ENCODE peak calls at places on chromosomes 6 and 20, in ten cellular contexts. One of them, this sample, is unnamed.

GRCh38 chr20:11687546-11688292 is 230.0 kb upstream of the BTBD3 start:
- DNase-seq in glutamatergic neuron: no peak
- DNase-seq in GM13976: no peak
- DNase-seq in HS-5: no peak
- DNase-seq in kidney epithelial cell: peak; percentile 69
- DNase-seq in activated CD8-positive, alpha-beta memory T cell treated with anti-CD3 and anti-CD28 coated beads, Interleukin-2, amount 10 ng/mL, durations not matched to agents 7 days and 5 days: no peak
- DNase-seq in HEK293T: no peak
- DNase-seq in iris pigment epithelial cell: no peak
- DNase-seq in RPMI8226: no peak
- DNase-seq in iPS DF 19.7: no peak
- DNase-seq in this sample: no peak

GRCh38 chr6:106790146-106790770 is 160.9 kb downstream of the QRSL1 start:
- DNase-seq in glutamatergic neuron: no peak
- DNase-seq in activated CD8-positive, alpha-beta memory T cell treated with anti-CD3 and anti-CD28 coated beads, Interleukin-2, amount 10 ng/mL, durations not matched to agents 7 days and 5 days: no peak
- DNase-seq in RPMI8226: no peak
- DNase-seq in kidney epithelial cell: no peak
- DNase-seq in HS-5: no peak
- DNase-seq in GM13976: peak; percentile 33
- DNase-seq in HEK293T: no peak
- DNase-seq in iPS DF 19.7: no peak
- DNase-seq in iris pigment epithelial cell: no peak
- DNase-seq in this sample: no peak

GRCh38 chr6:157798851-157799250 is 24.2 kb upstream of the SNX9 start:
- DNase-seq in HEK293T: no peak
- DNase-seq in HS-5: no peak
- DNase-seq in GM13976: no peak
- DNase-seq in iris pigment epithelial cell: no peak
- DNase-seq in glutamatergic neuron: no peak
- DNase-seq in RPMI8226: no peak
- DNase-seq in kidney epithelial cell: no peak
- DNase-seq in activated CD8-positive, alpha-beta memory T cell treated with anti-CD3 and anti-CD28 coated beads, Interleukin-2, amount 10 ng/mL, durations not matched to agents 7 days and 5 days: no peak
- DNase-seq in iPS DF 19.7: no peak
- DNase-seq in this sample: no peak

GRCh38 chr6:123323419-123324329 is 313.1 kb downstream of the TRDN start:
- DNase-seq in RPMI8226: peak; percentile 2
- DNase-seq in GM13976: no peak
- DNase-seq in HS-5: peak; percentile 31
- DNase-seq in glutamatergic neuron: no peak
- DNase-seq in iPS DF 19.7: no peak
- DNase-seq in HEK293T: no peak
- DNase-seq in kidney epithelial cell: no peak
- DNase-seq in activated CD8-positive, alpha-beta memory T cell treated with anti-CD3 and anti-CD28 coated beads, Interleukin-2, amount 10 ng/mL, durations not matched to agents 7 days and 5 days: no peak
- DNase-seq in iris pigment epithelial cell: peak; percentile 60
- DNase-seq in this sample: no peak

GRCh38 chr6:150490586-150490985 is 109.1 kb upstream of the PLEKHG1 start:
- DNase-seq in HS-5: no peak
- DNase-seq in iris pigment epithelial cell: no peak
- DNase-seq in GM13976: no peak
- DNase-seq in RPMI8226: no peak
- DNase-seq in glutamatergic neuron: no peak
- DNase-seq in activated CD8-positive, alpha-beta memory T cell treated with anti-CD3 and anti-CD28 coated beads, Interleukin-2, amount 10 ng/mL, durations not matched to agents 7 days and 5 days: no peak
- DNase-seq in HEK293T: no peak
- DNase-seq in kidney epithelial cell: no peak
- DNase-seq in iPS DF 19.7: no peak
- DNase-seq in this sample: no peak

GRCh38 chr20:43682446-43682845 is 15.5 kb downstream of the MYBL2 start:
- DNase-seq in iPS DF 19.7: no peak
- DNase-seq in GM13976: no peak
- DNase-seq in activated CD8-positive, alpha-beta memory T cell treated with anti-CD3 and anti-CD28 coated beads, Interleukin-2, amount 10 ng/mL, durations not matched to agents 7 days and 5 days: no peak
- DNase-seq in kidney epithelial cell: no peak
- DNase-seq in iris pigment epithelial cell: no peak
- DNase-seq in HS-5: no peak
- DNase-seq in HEK293T: no peak
- DNase-seq in RPMI8226: peak; percentile 60
- DNase-seq in glutamatergic neuron: no peak
- DNase-seq in this sample: no peak

GRCh38 chr6:17599885-17600526 is at the start of gene FAM8A1:
- DNase-seq in iris pigment epithelial cell: peak; percentile 85
- DNase-seq in HS-5: peak; percentile 65
- DNase-seq in iPS DF 19.7: peak; percentile 71
- DNase-seq in RPMI8226: peak; percentile 99
- DNase-seq in GM13976: peak; percentile 96
- DNase-seq in HEK293T: peak; percentile 95
- DNase-seq in kidney epithelial cell: peak; percentile 54
- DNase-seq in activated CD8-positive, alpha-beta memory T cell treated with anti-CD3 and anti-CD28 coated beads, Interleukin-2, amount 10 ng/mL, durations not matched to agents 7 days and 5 days: peak; percentile 97
- DNase-seq in glutamatergic neuron: peak; percentile 99
- DNase-seq in this sample: peak; percentile 55

GRCh38 chr6:152723398-152723797 is 25.7 kb downstream of the MYCT1 start:
- DNase-seq in HEK293T: no peak
- DNase-seq in iPS DF 19.7: no peak
- DNase-seq in RPMI8226: no peak
- DNase-seq in glutamatergic neuron: peak; percentile 32
- DNase-seq in kidney epithelial cell: no peak
- DNase-seq in GM13976: no peak
- DNase-seq in HS-5: peak; percentile 61
- DNase-seq in iris pigment epithelial cell: peak; percentile 82
- DNase-seq in activated CD8-positive, alpha-beta memory T cell treated with anti-CD3 and anti-CD28 coated beads, Interleukin-2, amount 10 ng/mL, durations not matched to agents 7 days and 5 days: no peak
- DNase-seq in this sample: peak; percentile 68

GRCh38 chr6:18741741-18742140 is 354.6 kb downstream of the RNF144B start:
- DNase-seq in iris pigment epithelial cell: peak; percentile 4
- DNase-seq in activated CD8-positive, alpha-beta memory T cell treated with anti-CD3 and anti-CD28 coated beads, Interleukin-2, amount 10 ng/mL, durations not matched to agents 7 days and 5 days: no peak
- DNase-seq in RPMI8226: no peak
- DNase-seq in HS-5: no peak
- DNase-seq in iPS DF 19.7: no peak
- DNase-seq in glutamatergic neuron: no peak
- DNase-seq in HEK293T: no peak
- DNase-seq in kidney epithelial cell: no peak
- DNase-seq in GM13976: no peak
- DNase-seq in this sample: no peak

GRCh38 chr20:32626859-32627636 is 41.9 kb upstream of the NOL4L start:
- DNase-seq in kidney epithelial cell: no peak
- DNase-seq in iPS DF 19.7: no peak
- DNase-seq in HS-5: no peak
- DNase-seq in GM13976: peak; percentile 59
- DNase-seq in HEK293T: no peak
- DNase-seq in iris pigment epithelial cell: no peak
- DNase-seq in glutamatergic neuron: no peak
- DNase-seq in RPMI8226: peak; percentile 84
- DNase-seq in activated CD8-positive, alpha-beta memory T cell treated with anti-CD3 and anti-CD28 coated beads, Interleukin-2, amount 10 ng/mL, durations not matched to agents 7 days and 5 days: no peak
- DNase-seq in this sample: no peak

GRCh38 chr20:45909817-45910669 is 1.9 kb downstream of the PLTP start:
- DNase-seq in iris pigment epithelial cell: no peak
- DNase-seq in activated CD8-positive, alpha-beta memory T cell treated with anti-CD3 and anti-CD28 coated beads, Interleukin-2, amount 10 ng/mL, durations not matched to agents 7 days and 5 days: no peak
- DNase-seq in HEK293T: no peak
- DNase-seq in glutamatergic neuron: no peak
- DNase-seq in HS-5: no peak
- DNase-seq in RPMI8226: no peak
- DNase-seq in GM13976: no peak
- DNase-seq in iPS DF 19.7: no peak
- DNase-seq in kidney epithelial cell: no peak
- DNase-seq in this sample: no peak

GRCh38 chr20:43914697-43915208 is at the start of gene TOX2:
- DNase-seq in iPS DF 19.7: no peak
- DNase-seq in kidney epithelial cell: no peak
- DNase-seq in glutamatergic neuron: peak; percentile 75
- DNase-seq in HS-5: no peak
- DNase-seq in GM13976: peak; percentile 87
- DNase-seq in RPMI8226: peak; percentile 69
- DNase-seq in activated CD8-positive, alpha-beta memory T cell treated with anti-CD3 and anti-CD28 coated beads, Interleukin-2, amount 10 ng/mL, durations not matched to agents 7 days and 5 days: peak; percentile 51
- DNase-seq in iris pigment epithelial cell: peak; percentile 57
- DNase-seq in HEK293T: peak; percentile 84
- DNase-seq in this sample: no peak

GRCh38 chr6:63644668-63645326 is 9.2 kb downstream of the PHF3 start:
- DNase-seq in iPS DF 19.7: no peak
- DNase-seq in HEK293T: no peak
- DNase-seq in GM13976: no peak
- DNase-seq in HS-5: no peak
- DNase-seq in RPMI8226: no peak
- DNase-seq in glutamatergic neuron: no peak
- DNase-seq in iris pigment epithelial cell: peak; percentile 2
- DNase-seq in kidney epithelial cell: no peak
- DNase-seq in activated CD8-positive, alpha-beta memory T cell treated with anti-CD3 and anti-CD28 coated beads, Interleukin-2, amount 10 ng/mL, durations not matched to agents 7 days and 5 days: no peak
- DNase-seq in this sample: no peak

GRCh38 chr20:24917797-24918578 is 31.1 kb upstream of the CST7 start:
- DNase-seq in iPS DF 19.7: peak; percentile 17
- DNase-seq in glutamatergic neuron: peak; percentile 85
- DNase-seq in kidney epithelial cell: peak; percentile 5
- DNase-seq in RPMI8226: peak; percentile 82
- DNase-seq in iris pigment epithelial cell: peak; percentile 58
- DNase-seq in HS-5: no peak
- DNase-seq in activated CD8-positive, alpha-beta memory T cell treated with anti-CD3 and anti-CD28 coated beads, Interleukin-2, amount 10 ng/mL, durations not matched to agents 7 days and 5 days: peak; percentile 64
- DNase-seq in GM13976: peak; percentile 89
- DNase-seq in HEK293T: peak; percentile 80
- DNase-seq in this sample: peak; percentile 27

GRCh38 chr20:22723659-22724058 is 139.3 kb upstream of the FOXA2 start:
- DNase-seq in activated CD8-positive, alpha-beta memory T cell treated with anti-CD3 and anti-CD28 coated beads, Interleukin-2, amount 10 ng/mL, durations not matched to agents 7 days and 5 days: no peak
- DNase-seq in GM13976: no peak
- DNase-seq in glutamatergic neuron: no peak
- DNase-seq in kidney epithelial cell: no peak
- DNase-seq in iPS DF 19.7: no peak
- DNase-seq in RPMI8226: no peak
- DNase-seq in HS-5: peak; percentile 19
- DNase-seq in iris pigment epithelial cell: peak; percentile 51
- DNase-seq in HEK293T: no peak
- DNase-seq in this sample: no peak

GRCh38 chr20:36975085-36975829 is 23.7 kb upstream of the SAMHD1 start:
- DNase-seq in iris pigment epithelial cell: no peak
- DNase-seq in glutamatergic neuron: no peak
- DNase-seq in GM13976: peak; percentile 51
- DNase-seq in HEK293T: no peak
- DNase-seq in iPS DF 19.7: no peak
- DNase-seq in HS-5: no peak
- DNase-seq in kidney epithelial cell: no peak
- DNase-seq in activated CD8-positive, alpha-beta memory T cell treated with anti-CD3 and anti-CD28 coated beads, Interleukin-2, amount 10 ng/mL, durations not matched to agents 7 days and 5 days: peak; percentile 77
- DNase-seq in RPMI8226: no peak
- DNase-seq in this sample: no peak

GRCh38 chr6:124073021-124073420 is 269.4 kb downstream of the NKAIN2 start:
- DNase-seq in glutamatergic neuron: no peak
- DNase-seq in HS-5: no peak
- DNase-seq in iris pigment epithelial cell: peak; percentile 2
- DNase-seq in kidney epithelial cell: peak; percentile 19
- DNase-seq in GM13976: no peak
- DNase-seq in HEK293T: no peak
- DNase-seq in RPMI8226: no peak
- DNase-seq in activated CD8-positive, alpha-beta memory T cell treated with anti-CD3 and anti-CD28 coated beads, Interleukin-2, amount 10 ng/mL, durations not matched to agents 7 days and 5 days: no peak
- DNase-seq in iPS DF 19.7: no peak
- DNase-seq in this sample: no peak

GRCh38 chr6:11969092-11969491 is 43.0 kb upstream of the HIVEP1 start:
- DNase-seq in kidney epithelial cell: no peak
- DNase-seq in activated CD8-positive, alpha-beta memory T cell treated with anti-CD3 and anti-CD28 coated beads, Interleukin-2, amount 10 ng/mL, durations not matched to agents 7 days and 5 days: no peak
- DNase-seq in glutamatergic neuron: no peak
- DNase-seq in RPMI8226: no peak
- DNase-seq in HS-5: no peak
- DNase-seq in GM13976: no peak
- DNase-seq in iPS DF 19.7: no peak
- DNase-seq in iris pigment epithelial cell: peak; percentile 58
- DNase-seq in HEK293T: no peak
- DNase-seq in this sample: no peak

GRCh38 chr6:36524871-36525270 is 22.4 kb downstream of the STK38 start:
- DNase-seq in kidney epithelial cell: no peak
- DNase-seq in activated CD8-positive, alpha-beta memory T cell treated with anti-CD3 and anti-CD28 coated beads, Interleukin-2, amount 10 ng/mL, durations not matched to agents 7 days and 5 days: no peak
- DNase-seq in GM13976: no peak
- DNase-seq in glutamatergic neuron: no peak
- DNase-seq in iPS DF 19.7: no peak
- DNase-seq in iris pigment epithelial cell: no peak
- DNase-seq in RPMI8226: no peak
- DNase-seq in HEK293T: no peak
- DNase-seq in HS-5: no peak
- DNase-seq in this sample: no peak

GRCh38 chr20:22597303-22597702 is 12.9 kb upstream of the FOXA2 start:
- DNase-seq in glutamatergic neuron: no peak
- DNase-seq in GM13976: no peak
- DNase-seq in kidney epithelial cell: no peak
- DNase-seq in iPS DF 19.7: no peak
- DNase-seq in iris pigment epithelial cell: no peak
- DNase-seq in RPMI8226: no peak
- DNase-seq in HS-5: no peak
- DNase-seq in activated CD8-positive, alpha-beta memory T cell treated with anti-CD3 and anti-CD28 coated beads, Interleukin-2, amount 10 ng/mL, durations not matched to agents 7 days and 5 days: no peak
- DNase-seq in HEK293T: no peak
- DNase-seq in this sample: no peak

GRCh38 chr6:3568396-3569082 is 111.7 kb upstream of the SLC22A23 start:
- DNase-seq in iPS DF 19.7: no peak
- DNase-seq in HEK293T: no peak
- DNase-seq in activated CD8-positive, alpha-beta memory T cell treated with anti-CD3 and anti-CD28 coated beads, Interleukin-2, amount 10 ng/mL, durations not matched to agents 7 days and 5 days: no peak
- DNase-seq in kidney epithelial cell: no peak
- DNase-seq in glutamatergic neuron: peak; percentile 65
- DNase-seq in RPMI8226: no peak
- DNase-seq in GM13976: no peak
- DNase-seq in HS-5: no peak
- DNase-seq in iris pigment epithelial cell: peak; percentile 76
- DNase-seq in this sample: peak; percentile 94

GRCh38 chr6:7836371-7837026 is 74.1 kb downstream of the TXNDC5 start:
- DNase-seq in activated CD8-positive, alpha-beta memory T cell treated with anti-CD3 and anti-CD28 coated beads, Interleukin-2, amount 10 ng/mL, durations not matched to agents 7 days and 5 days: no peak
- DNase-seq in iris pigment epithelial cell: no peak
- DNase-seq in glutamatergic neuron: no peak
- DNase-seq in RPMI8226: no peak
- DNase-seq in iPS DF 19.7: no peak
- DNase-seq in HEK293T: no peak
- DNase-seq in GM13976: no peak
- DNase-seq in HS-5: no peak
- DNase-seq in kidney epithelial cell: no peak
- DNase-seq in this sample: no peak

GRCh38 chr6:72238021-72238420 is 351.7 kb downstream of the RIMS1 start:
- DNase-seq in HEK293T: no peak
- DNase-seq in RPMI8226: no peak
- DNase-seq in glutamatergic neuron: no peak
- DNase-seq in activated CD8-positive, alpha-beta memory T cell treated with anti-CD3 and anti-CD28 coated beads, Interleukin-2, amount 10 ng/mL, durations not matched to agents 7 days and 5 days: no peak
- DNase-seq in HS-5: no peak
- DNase-seq in GM13976: no peak
- DNase-seq in iPS DF 19.7: no peak
- DNase-seq in iris pigment epithelial cell: no peak
- DNase-seq in kidney epithelial cell: no peak
- DNase-seq in this sample: no peak

GRCh38 chr6:157036245-157036681 is 259.1 kb downstream of the ARID1B start:
- DNase-seq in kidney epithelial cell: no peak
- DNase-seq in iris pigment epithelial cell: peak; percentile 41
- DNase-seq in glutamatergic neuron: no peak
- DNase-seq in activated CD8-positive, alpha-beta memory T cell treated with anti-CD3 and anti-CD28 coated beads, Interleukin-2, amount 10 ng/mL, durations not matched to agents 7 days and 5 days: no peak
- DNase-seq in HEK293T: no peak
- DNase-seq in RPMI8226: no peak
- DNase-seq in iPS DF 19.7: no peak
- DNase-seq in GM13976: no peak
- DNase-seq in HS-5: no peak
- DNase-seq in this sample: no peak

GRCh38 chr20:17622086-17622850 is 52.4 kb downstream of the DSTN start:
- DNase-seq in RPMI8226: no peak
- DNase-seq in kidney epithelial cell: no peak
- DNase-seq in GM13976: peak; percentile 11
- DNase-seq in iris pigment epithelial cell: no peak
- DNase-seq in glutamatergic neuron: no peak
- DNase-seq in activated CD8-positive, alpha-beta memory T cell treated with anti-CD3 and anti-CD28 coated beads, Interleukin-2, amount 10 ng/mL, durations not matched to agents 7 days and 5 days: no peak
- DNase-seq in iPS DF 19.7: no peak
- DNase-seq in HEK293T: no peak
- DNase-seq in HS-5: no peak
- DNase-seq in this sample: no peak

GRCh38 chr6:78589426-78589825 is 277.9 kb upstream of the IRAK1BP1 start:
- DNase-seq in activated CD8-positive, alpha-beta memory T cell treated with anti-CD3 and anti-CD28 coated beads, Interleukin-2, amount 10 ng/mL, durations not matched to agents 7 days and 5 days: no peak
- DNase-seq in HS-5: no peak
- DNase-seq in glutamatergic neuron: no peak
- DNase-seq in iPS DF 19.7: no peak
- DNase-seq in HEK293T: no peak
- DNase-seq in GM13976: no peak
- DNase-seq in kidney epithelial cell: no peak
- DNase-seq in iris pigment epithelial cell: no peak
- DNase-seq in RPMI8226: no peak
- DNase-seq in this sample: no peak

GRCh38 chr6:13140972-13141371 is 187.4 kb downstream of the TBC1D7 start:
- DNase-seq in activated CD8-positive, alpha-beta memory T cell treated with anti-CD3 and anti-CD28 coated beads, Interleukin-2, amount 10 ng/mL, durations not matched to agents 7 days and 5 days: no peak
- DNase-seq in iris pigment epithelial cell: no peak
- DNase-seq in glutamatergic neuron: no peak
- DNase-seq in GM13976: no peak
- DNase-seq in kidney epithelial cell: no peak
- DNase-seq in iPS DF 19.7: no peak
- DNase-seq in HEK293T: no peak
- DNase-seq in RPMI8226: no peak
- DNase-seq in HS-5: no peak
- DNase-seq in this sample: no peak